ENCODE peak calls at places on chromosomes 16 and 17, in six cellular contexts. N is head of caudate nucleus, O is memory B cell, A is GM20000, S is germinal center, R is mucosa of gallbladder. T is an unnamed sample.

GRCh38 chr17:53516643-53517042 is 306.1 kb upstream of the KIF2B start:
- DNase-seq in O (no peak), R (no peak), N (no peak), S (no peak), A (no peak), T (no peak)

GRCh38 chr16:78744796-78745464 is 645.5 kb downstream of the WWOX start:
- DNase-seq in A (no peak), S (no peak), O (no peak), N (no peak), R (no peak), T (no peak)

GRCh38 chr16:25264599-25264998 is 7.0 kb upstream of the ZKSCAN2 start:
- DNase-seq in R (no peak), A (no peak), O (no peak), N (no peak), S (no peak), T (peak; percentile 60)

GRCh38 chr17:79834575-79835469 is 4.4 kb downstream of the CBX4 start:
- DNase-seq in R (no peak), S (no peak), O (no peak), N (no peak), A (peak; percentile 76), T (peak; percentile 80)

GRCh38 chr17:6366144-6366755 is 68.7 kb downstream of the AIPL1 start:
- DNase-seq in R (no peak), N (no peak), A (no peak), S (no peak), O (no peak), T (no peak)

GRCh38 chr17:50100921-50101345 is 5.8 kb downstream of the PDK2 start:
- DNase-seq in O (no peak), A (no peak), S (no peak), R (no peak), N (no peak), T (no peak)

GRCh38 chr17:43673516-43674323 is 12.0 kb upstream of the MEOX1 start:
- DNase-seq in A (peak; percentile 74), O (peak; percentile 73), N (peak; percentile 84), S (peak; percentile 64), R (peak; percentile 82), T (peak; percentile 91)

GRCh38 chr16:87464691-87465300 is 28.0 kb downstream of the ZCCHC14 start:
- DNase-seq in S (no peak), O (no peak), A (peak; percentile 49), R (peak; percentile 61), N (peak; percentile 38), T (no peak)

GRCh38 chr16:27431773-27432599 is 30.0 kb downstream of the IL21R start:
- DNase-seq in O (no peak), S (no peak), A (no peak), R (peak; percentile 5), N (peak; percentile 14), T (no peak)

GRCh38 chr17:19646788-19647696 is 1.5 kb upstream of the ALDH3A2 start:
- DNase-seq in N (no peak), S (no peak), R (peak; percentile 76), O (no peak), A (no peak), T (no peak)